ENCODE peak calls at places on chromosomes 6 and 20, in seven cellular contexts. Y is tibial nerve, K is left ventricle myocardium inferior, X is foreskin keratinocyte, H is transverse colon, C is ovary, R is uterus. N is an unnamed sample.

GRCh38 chr20:38726849-38727601 is 2.7 kb downstream of the SLC32A1 start:
- DNase-seq in H (no peak), C (no peak), X (no peak), R (no peak), K (no peak), Y (no peak), N (no peak)

GRCh38 chr6:153947817-153948447 is 91.1 kb upstream of the OPRM1 start:
- DNase-seq in R (no peak), Y (no peak), H (no peak), K (no peak), X (no peak), C (no peak), N (peak)

GRCh38 chr6:148935705-148936306 is 189.0 kb downstream of the UST start:
- DNase-seq in C (no peak), H (no peak), R (no peak), K (no peak), Y (no peak), X (peak), N (peak)

GRCh38 chr20:39716796-39717341 is 754.7 kb downstream of the DHX35 start:
- DNase-seq in X (no peak), K (no peak), Y (no peak), R (no peak), C (no peak), H (no peak), N (no peak)

GRCh38 chr6:29559524-29560287 is at the start of gene UBD:
- DNase-seq in X (no peak), H (no peak), R (no peak), Y (no peak), C (no peak), K (no peak), N (no peak)

GRCh38 chr6:163313981-163314380 is 100.5 kb upstream of the QKI start:
- DNase-seq in K (no peak), H (no peak), C (no peak), Y (no peak), R (no peak), X (no peak), N (no peak)

GRCh38 chr6:152721956-152722355 is 24.3 kb downstream of the MYCT1 start:
- DNase-seq in Y (no peak), K (no peak), C (no peak), R (no peak), X (no peak), H (no peak), N (no peak)

GRCh38 chr6:158938811-158939254 is 61.2 kb downstream of the RSPH3 start:
- DNase-seq in X (peak), H (peak), Y (no peak), R (no peak), K (no peak), C (no peak), N (no peak)

GRCh38 chr20:57664476-57664875 is 44.2 kb upstream of the ZBP1 start:
- DNase-seq in H (peak), K (peak), Y (no peak), C (peak), X (no peak), R (peak), N (no peak)

GRCh38 chr6:64683682-64684081 is 1023.3 kb downstream of the EYS start:
- DNase-seq in C (no peak), H (no peak), K (no peak), X (no peak), Y (no peak), R (no peak), N (no peak)

DNA sequence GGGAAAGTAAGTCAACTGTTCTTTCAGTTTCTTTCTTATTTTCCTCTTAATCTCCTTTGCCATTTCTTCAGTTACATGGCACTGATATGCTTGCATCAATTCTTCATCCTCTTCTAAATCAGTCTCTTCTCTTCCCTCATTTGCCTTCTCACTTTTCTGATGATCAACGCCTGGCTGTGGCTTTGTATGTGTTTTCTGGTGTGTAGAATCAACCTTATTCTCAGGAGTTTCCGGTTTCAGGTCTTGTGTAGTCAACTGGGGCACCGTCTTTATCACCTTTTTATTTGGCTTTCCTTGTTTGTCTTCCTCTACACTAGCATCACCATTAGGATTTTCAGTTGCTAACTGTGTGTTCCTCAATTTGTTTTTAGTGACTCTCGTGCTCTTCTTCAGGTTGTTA is 31.6 kb downstream of the AHI1 start:
- DNase-seq in H (no peak), C (no peak), Y (no peak), R (no peak), K (no peak), X (no peak), N (no peak)
- TF ChIP-seq CTCF in H (no peak), C (no peak), Y (no peak), R (no peak), K (no peak), X (no peak), N (no peak)

GRCh38 chr6:140050232-140050995 is 676.0 kb upstream of the CITED2 start:
- DNase-seq in K (peak), C (no peak), X (peak), Y (no peak), H (no peak), R (no peak), N (no peak)

GRCh38 chr6:140047321-140047720 is 672.9 kb upstream of the CITED2 start:
- DNase-seq in H (no peak), X (no peak), Y (no peak), C (no peak), R (no peak), K (no peak), N (no peak)

GRCh38 chr6:140048202-140048790 is 673.8 kb upstream of the CITED2 start:
- DNase-seq in K (no peak), H (no peak), X (no peak), Y (no peak), C (no peak), R (no peak), N (no peak)

GRCh38 chr6:140052757-140053729 is 678.6 kb upstream of the CITED2 start:
- DNase-seq in Y (no peak), C (no peak), X (no peak), R (no peak), K (no peak), H (no peak), N (no peak)

GRCh38 chr6:140051521-140052455 is 677.3 kb upstream of the CITED2 start:
- DNase-seq in R (no peak), H (no peak), Y (no peak), X (peak), K (no peak), C (no peak), N (peak)
- H3K27ac ChIP-seq in R (no peak), H (no peak), Y (no peak), X (peak), K (no peak), C (no peak), N (no peak)

GRCh38 chr6:12229332-12229731 is 60.8 kb upstream of the EDN1 start:
- DNase-seq in K (no peak), R (no peak), H (no peak), Y (no peak), C (no peak), X (no peak), N (no peak)
- TF ChIP-seq CTCF in K (no peak), R (no peak), H (no peak), Y (no peak), C (no peak), X (no peak), N (no peak)

GRCh38 chr20:47346172-47346571 is 10.3 kb downstream of the ZMYND8 start:
- DNase-seq in X (no peak), H (no peak), C (no peak), R (no peak), K (no peak), Y (no peak), N (no peak)
- H3K27ac ChIP-seq in X (no peak), H (peak), C (no peak), R (no peak), K (no peak), Y (no peak), N (peak)

GRCh38 chr6:63574554-63574900 is 2.2 kb downstream of the LOC128125822 start:
- DNase-seq in Y (no peak), X (no peak), R (no peak), H (no peak), K (no peak), C (no peak), N (no peak)

GRCh38 chr6:63573140-63573898 is 1.0 kb downstream of the LOC128125822 start:
- DNase-seq in C (peak), Y (peak), K (peak), R (peak), H (peak), X (peak), N (peak)

GRCh38 chr6:63572733-63573139 is 456 bp downstream of the LOC128125822 start:
- DNase-seq in X (no peak), R (no peak), H (no peak), K (no peak), C (no peak), Y (no peak), N (no peak)

GRCh38 chr6:63571883-63572732 is at the start of the genes LOC128125822 and PTP4A1:
- DNase-seq in C (peak), H (peak), X (peak), Y (peak), R (peak), K (peak), N (peak)

DNA sequence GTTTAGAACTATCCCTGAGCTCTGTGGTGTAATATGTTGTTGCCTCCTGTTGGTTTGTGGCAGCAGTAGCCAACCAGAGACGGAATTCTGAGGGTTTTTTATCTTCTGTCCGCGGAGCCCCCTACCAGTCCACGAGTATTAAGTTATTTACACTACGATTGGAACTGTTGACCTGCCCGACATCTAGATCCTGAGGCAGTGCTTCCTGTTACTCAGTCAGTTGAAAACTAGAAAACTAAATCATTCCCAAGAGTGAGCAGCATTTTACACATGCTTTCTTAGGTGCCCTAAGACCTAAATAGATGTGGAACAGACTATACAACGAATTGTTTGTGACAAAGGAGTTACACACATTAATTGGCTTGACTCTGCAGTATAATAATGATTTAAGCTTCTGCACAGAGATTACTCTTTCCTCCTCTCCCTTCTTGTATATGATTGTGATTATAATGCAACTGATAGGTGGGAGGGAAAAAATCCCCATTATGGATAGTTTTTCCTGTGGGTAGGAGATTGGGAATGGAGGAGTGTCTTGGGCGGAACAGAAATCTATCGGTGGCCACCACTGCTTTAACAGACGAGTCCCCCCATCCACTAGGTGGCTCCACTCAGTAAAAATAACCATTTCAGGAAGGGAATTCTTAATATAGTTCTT is 1.7 kb downstream of the LOC128125822 start:
- DNase-seq in C (no peak), Y (no peak), H (peak), X (peak), R (peak), K (no peak), N (no peak)
- TF ChIP-seq CTCF in C (no peak), Y (peak), H (peak), X (peak), R (no peak), K (peak), N (peak)

GRCh38 chr6:38213275-38213674 is 393.7 kb downstream of the ZFAND3 start:
- DNase-seq in C (no peak), X (no peak), H (peak), R (no peak), Y (no peak), K (no peak), N (no peak)
- H3K27ac ChIP-seq in C (no peak), X (no peak), H (peak), R (no peak), Y (peak), K (peak), N (no peak)

DNA sequence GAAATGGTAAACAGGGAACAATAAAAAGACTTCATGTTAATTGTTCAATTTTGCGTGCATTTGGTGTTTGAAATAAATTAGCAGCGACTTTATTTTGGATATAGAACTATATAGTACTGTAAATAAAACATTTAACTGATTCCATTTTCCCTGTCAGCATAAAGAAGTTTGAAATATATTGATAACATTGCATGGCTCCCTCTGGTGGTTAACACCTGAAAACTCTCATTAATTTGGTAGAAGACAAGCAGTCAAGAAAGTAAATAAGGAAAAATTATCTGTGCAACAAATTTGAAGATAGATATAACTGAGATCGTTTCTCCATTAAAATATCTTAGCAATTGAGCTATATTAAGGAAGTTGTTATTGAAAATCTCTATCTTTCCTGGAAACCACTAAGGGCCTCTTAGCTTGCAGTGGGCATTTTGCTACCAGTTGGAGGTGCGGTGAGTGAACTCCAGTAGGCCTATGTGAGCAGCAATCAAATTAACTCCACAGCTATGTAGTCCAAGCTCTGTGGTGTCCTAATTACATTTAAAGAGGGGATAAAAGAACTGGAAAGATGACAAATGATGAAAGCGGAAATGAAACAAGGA is 435.7 kb upstream of the FKBP1C start:
- DNase-seq in C (no peak), R (no peak), X (no peak), Y (no peak), H (no peak), K (no peak), N (no peak)
- TF ChIP-seq CTCF in C (no peak), R (no peak), X (peak), Y (peak), H (peak), K (peak), N (peak)

GRCh38 chr6:82397962-82398692 is 34.5 kb downstream of the TPBG start:
- DNase-seq in R (no peak), C (no peak), X (peak), H (no peak), Y (no peak), K (no peak), N (peak)
- H3K27ac ChIP-seq in R (no peak), C (no peak), X (peak), H (no peak), Y (no peak), K (no peak), N (no peak)

GRCh38 chr6:168314948-168315347 is 4.6 kb downstream of the DACT2 start:
- DNase-seq in H (no peak), C (no peak), R (no peak), Y (no peak), K (no peak), X (peak), N (peak)
- TF ChIP-seq CTCF in H (peak), C (no peak), R (peak), Y (no peak), K (peak), X (peak), N (peak)

N was measured in RWPE1.